ENCODE peak calls at places on chromosomes 1 and 21, in ten cellular contexts. A is IMR-90, W is Peyer's patch, S is retinal pigment epithelial cell, X is WERI-Rb-1, E is ovary, T is lower lobe of right lung, O is cardiac fibroblast, D is aorta, V is upper lobe of right lung. C is an unnamed sample.

GRCh38 chr1:45325816-45326506 is 734 bp upstream of the HPDL start:
- DNase-seq in A (no peak), W (no peak), S (no peak), X (no peak), E (no peak), T (no peak), O (no peak), D (no peak), V (no peak), C (no peak)

GRCh38 chr1:27868932-27869718 is 3.2 kb upstream of the THEMIS2 start:
- DNase-seq in A (no peak), W (peak), S (no peak), X (no peak), E (no peak), T (no peak), O (no peak), D (no peak), V (peak), C (peak)

GRCh38 chr1:14055442-14056225 is 355.6 kb downstream of the PRDM2 start:
- DNase-seq in A (no peak), W (no peak), S (peak), X (no peak), E (no peak), T (no peak), O (peak), D (no peak), V (no peak), C (no peak)

GRCh38 chr1:156693858-156694562 is 11.4 kb downstream of the CRABP2 start:
- DNase-seq in A (no peak), W (no peak), S (no peak), X (peak), E (no peak), T (no peak), O (no peak), D (no peak), V (no peak), C (peak)

GRCh38 chr1:162081316-162081715 is 11.8 kb downstream of the NOS1AP start:
- DNase-seq in A (no peak), W (no peak), S (peak), X (no peak), E (no peak), T (no peak), O (no peak), D (peak), V (no peak), C (no peak)

GRCh38 chr1:211335507-211336157 is 9.0 kb downstream of the TRAF5 start:
- DNase-seq in A (no peak), W (no peak), S (no peak), X (no peak), E (no peak), T (no peak), O (no peak), D (no peak), V (no peak), C (peak)

GRCh38 chr1:70438529-70438928 is 27.5 kb downstream of the CTH start:
- DNase-seq in A (peak), W (no peak), S (no peak), X (no peak), E (no peak), T (no peak), O (no peak), D (no peak), V (no peak), C (no peak)

GRCh38 chr1:170805957-170806662 is 129.2 kb upstream of the MROH9 start:
- DNase-seq in A (peak), W (no peak), S (peak), X (no peak), E (no peak), T (no peak), O (no peak), D (peak), V (no peak), C (no peak)

GRCh38 chr1:100538935-100539835 is 1.2 kb downstream of the GPR88 start:
- DNase-seq in A (peak), W (no peak), S (no peak), X (peak), E (peak), T (peak), O (peak), D (peak), V (peak), C (no peak)

GRCh38 chr1:236083650-236084385 is 18.9 kb upstream of the NID1 start:
- DNase-seq in A (peak), W (no peak), S (no peak), X (peak), E (no peak), T (no peak), O (peak), D (no peak), V (no peak), C (no peak)

GRCh38 chr1:17596651-17597509 is 57.4 kb downstream of the ARHGEF10L start:
- DNase-seq in A (no peak), W (peak), S (no peak), X (peak), E (no peak), T (no peak), O (no peak), D (no peak), V (peak), C (peak)

GRCh38 chr1:40389871-40390560 is 16.5 kb downstream of the SMAP2 start:
- DNase-seq in A (peak), W (no peak), S (no peak), X (no peak), E (no peak), T (no peak), O (peak), D (no peak), V (no peak), C (no peak)

GRCh38 chr1:19704247-19705113 is 39.8 kb downstream of the HTR6 start:
- DNase-seq in A (peak), W (peak), S (peak), X (peak), E (peak), T (peak), O (peak), D (peak), V (peak), C (peak)

GRCh38 chr1:31063636-31064035 is 1.9 kb downstream of the PUM1 start:
- DNase-seq in A (peak), W (no peak), S (no peak), X (no peak), E (no peak), T (no peak), O (peak), D (no peak), V (no peak), C (no peak)

GRCh38 chr1:178682886-178683285 is 42.2 kb upstream of the RALGPS2 start:
- DNase-seq in A (no peak), W (no peak), S (no peak), X (no peak), E (no peak), T (no peak), O (no peak), D (no peak), V (no peak), C (no peak)

GRCh38 chr1:183710734-183711133 is 57.6 kb upstream of the APOBEC4 start:
- DNase-seq in A (no peak), W (no peak), S (no peak), X (no peak), E (no peak), T (no peak), O (no peak), D (no peak), V (no peak), C (no peak)

GRCh38 chr1:229156819-229157218 is 114.1 kb upstream of the RAB4A start:
- DNase-seq in A (no peak), W (no peak), S (no peak), X (peak), E (no peak), T (no peak), O (peak), D (no peak), V (no peak), C (peak)

GRCh38 chr1:225645194-225645593 is 7.7 kb downstream of the ENAH start:
- DNase-seq in A (no peak), W (no peak), S (no peak), X (no peak), E (no peak), T (no peak), O (no peak), D (no peak), V (no peak), C (no peak)

GRCh38 chr21:45227735-45228134 is 60.0 kb downstream of the POFUT2 start:
- DNase-seq in A (no peak), W (no peak), S (no peak), X (no peak), E (no peak), T (no peak), O (no peak), D (no peak), V (no peak), C (no peak)

GRCh38 chr1:3560199-3560955 is 50.9 kb downstream of the MEGF6 start:
- DNase-seq in A (no peak), W (no peak), S (no peak), X (no peak), E (no peak), T (no peak), O (no peak), D (no peak), V (no peak), C (no peak)

GRCh38 chr1:210624722-210625121 is 296.0 kb downstream of the HHAT start:
- DNase-seq in A (no peak), W (no peak), S (no peak), X (no peak), E (no peak), T (no peak), O (no peak), D (no peak), V (no peak), C (no peak)

GRCh38 chr21:38355992-38356781 is 99.4 kb downstream of the KCNJ15 start:
- DNase-seq in A (peak), W (peak), S (no peak), X (peak), E (peak), T (peak), O (peak), D (peak), V (peak), C (peak)

GRCh38 chr1:169312084-169312954 is 55.3 kb downstream of the NME7 start:
- DNase-seq in A (peak), W (no peak), S (peak), X (no peak), E (no peak), T (no peak), O (peak), D (no peak), V (no peak), C (no peak)

GRCh38 chr1:107344268-107344667 is 203.4 kb downstream of the NTNG1 start:
- DNase-seq in A (no peak), W (no peak), S (no peak), X (no peak), E (no peak), T (no peak), O (no peak), D (no peak), V (no peak), C (no peak)

GRCh38 chr1:241161188-241161689 is 195.8 kb downstream of the RGS7 start:
- DNase-seq in A (no peak), W (no peak), S (no peak), X (no peak), E (no peak), T (no peak), O (no peak), D (no peak), V (no peak), C (no peak)

GRCh38 chr21:15298306-15298705 is 233.5 kb upstream of the NRIP1 start:
- DNase-seq in A (no peak), W (no peak), S (no peak), X (no peak), E (no peak), T (no peak), O (no peak), D (no peak), V (no peak), C (no peak)

GRCh38 chr1:160007577-160008200 is 24.1 kb downstream of the PIGM start:
- DNase-seq in A (peak), W (no peak), S (no peak), X (no peak), E (no peak), T (no peak), O (peak), D (no peak), V (no peak), C (no peak)

GRCh38 chr1:175313672-175314225 is 121.2 kb upstream of the KIAA0040 start:
- DNase-seq in A (no peak), W (no peak), S (no peak), X (no peak), E (no peak), T (no peak), O (no peak), D (no peak), V (no peak), C (no peak)

GRCh38 chr21:38467911-38468310 is 30.4 kb downstream of the ERG start:
- DNase-seq in A (no peak), W (no peak), S (no peak), X (peak), E (no peak), T (no peak), O (no peak), D (no peak), V (no peak), C (no peak)

GRCh38 chr1:64983110-64983509 is 16.8 kb upstream of the JAK1 start:
- DNase-seq in A (peak), W (no peak), S (peak), X (no peak), E (no peak), T (no peak), O (peak), D (no peak), V (no peak), C (no peak)

GRCh38 chr1:52727114-52727586 is 897 bp downstream of the ZYG11B start:
- DNase-seq in A (no peak), W (no peak), S (no peak), X (no peak), E (no peak), T (no peak), O (peak), D (no peak), V (no peak), C (peak)

GRCh38 chr1:25991937-25992688 is 5.8 kb downstream of the PAFAH2 start:
- DNase-seq in A (peak), W (no peak), S (no peak), X (no peak), E (no peak), T (no peak), O (peak), D (no peak), V (no peak), C (no peak)

GRCh38 chr1:25989440-25989839 is 8.4 kb downstream of the PAFAH2 start:
- DNase-seq in A (no peak), W (no peak), S (no peak), X (no peak), E (no peak), T (no peak), O (no peak), D (no peak), V (no peak), C (no peak)

GRCh38 chr1:25992689-25993146 is 5.1 kb downstream of the PAFAH2 start:
- DNase-seq in A (no peak), W (no peak), S (no peak), X (no peak), E (no peak), T (no peak), O (no peak), D (no peak), V (no peak), C (no peak)

GRCh38 chr1:25990702-25991395 is 7.0 kb downstream of the PAFAH2 start:
- DNase-seq in A (no peak), W (no peak), S (no peak), X (no peak), E (no peak), T (no peak), O (no peak), D (no peak), V (no peak), C (no peak)

DNA sequence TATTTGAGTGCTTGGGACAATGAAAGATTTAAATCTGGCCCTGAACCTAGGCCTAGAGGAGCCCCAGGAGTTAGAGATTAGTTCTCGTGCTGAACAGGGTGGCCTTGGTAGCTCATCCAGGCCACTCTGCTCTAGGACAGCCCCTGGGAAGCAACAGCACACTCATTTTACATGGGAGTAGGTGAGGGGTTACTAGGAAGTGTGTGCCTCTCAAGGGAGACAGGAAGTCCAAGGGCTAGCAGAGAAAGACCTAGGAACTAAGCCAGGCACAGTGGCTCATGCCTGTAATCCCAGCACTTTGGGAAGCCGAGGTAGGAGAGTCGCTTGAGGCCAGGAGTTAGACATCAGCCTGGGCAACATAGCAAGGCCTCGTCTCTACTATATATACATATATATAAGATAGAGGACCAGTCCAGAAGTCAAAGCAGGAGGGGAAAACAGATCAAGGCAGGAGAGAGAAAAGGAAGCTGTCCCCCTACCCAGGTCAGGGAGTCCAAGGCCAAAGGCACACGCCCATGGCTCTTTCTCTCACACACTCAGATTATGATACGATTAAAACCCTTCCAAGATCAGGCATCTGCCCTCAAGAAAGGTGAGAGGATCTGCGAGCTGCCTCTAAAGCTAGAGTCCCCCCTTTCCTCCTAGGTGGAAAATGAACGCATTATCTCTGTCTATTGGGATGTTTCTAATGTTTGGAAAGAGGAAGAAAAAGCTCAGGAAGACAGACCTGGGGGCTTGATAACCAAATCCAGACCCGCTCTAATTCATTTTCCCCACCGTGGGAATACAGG is 7.8 kb downstream of the PAFAH2 start:
- DNase-seq in A (peak), W (no peak), S (no peak), X (peak), E (no peak), T (no peak), O (no peak), D (no peak), V (no peak), C (no peak)
- H3K4me3 ChIP-seq in A (no peak), W (peak), S (no peak), X (peak), E (no peak), T (peak), O (no peak), D (no peak), V (peak), C (no peak)

DNA sequence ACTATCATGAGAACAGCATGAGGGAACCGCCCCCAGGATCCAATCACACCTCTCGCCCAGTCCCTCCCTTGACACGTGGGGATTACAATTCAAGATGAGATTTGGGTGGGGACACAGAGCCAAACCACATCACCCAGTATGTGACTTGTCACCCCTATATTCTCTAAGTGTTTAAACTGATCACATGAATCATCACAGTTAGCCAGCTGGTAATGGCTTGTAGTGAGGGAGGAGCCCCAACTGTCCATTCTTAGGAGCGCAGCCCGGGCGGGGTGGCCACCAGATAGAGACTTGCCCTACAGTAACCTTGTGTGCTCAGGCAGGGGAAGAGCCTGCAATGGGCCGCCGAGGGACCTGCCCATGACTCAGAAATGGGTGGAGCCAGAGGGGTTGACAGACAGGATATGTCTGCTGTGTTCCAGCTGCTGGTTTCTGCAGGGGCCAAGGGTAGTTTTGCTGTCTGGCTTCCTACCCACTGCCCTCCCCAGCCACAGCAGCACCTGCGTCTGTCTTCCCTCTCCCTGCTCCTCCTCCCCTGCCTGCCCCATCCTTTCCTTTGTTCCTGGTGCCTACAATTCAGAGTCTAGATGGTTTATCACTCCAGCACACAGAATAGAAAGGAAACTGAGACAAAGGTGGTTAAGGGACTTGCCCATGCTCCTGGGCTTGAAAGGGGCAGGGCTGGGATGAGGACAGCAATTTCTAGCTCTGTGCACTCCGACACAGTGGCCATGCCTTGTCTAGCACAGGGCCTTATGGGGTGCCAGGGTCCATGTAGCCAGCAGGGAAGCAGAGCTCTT is 9.2 kb downstream of the ABCG1 start:
- DNase-seq in A (peak), W (peak), S (no peak), X (peak), E (no peak), T (peak), O (peak), D (peak), V (peak), C (peak)
- H3K4me3 ChIP-seq in A (no peak), W (no peak), S (no peak), X (no peak), E (no peak), T (peak), O (no peak), D (no peak), V (no peak), C (no peak)

DNA sequence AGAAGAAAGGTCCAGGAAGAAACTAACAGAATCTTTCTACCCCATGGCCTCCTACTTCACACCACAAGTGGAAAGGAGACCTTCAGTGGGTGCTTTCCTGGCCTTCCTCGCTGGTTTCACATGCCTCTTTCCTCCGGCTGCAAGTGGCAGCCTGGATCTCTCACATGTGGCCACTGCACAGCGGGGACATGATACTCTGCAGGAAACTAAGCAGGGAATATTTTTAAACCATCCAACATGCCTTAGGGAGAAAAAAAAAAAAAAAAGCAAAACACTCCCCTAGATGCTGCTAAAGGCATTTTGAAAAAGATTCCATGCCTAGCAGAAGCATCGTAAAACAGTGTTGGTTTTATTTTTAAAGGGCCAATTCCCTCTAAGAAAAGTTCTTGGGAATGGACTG is 12.1 kb upstream of the GJA5 start:
- DNase-seq in A (no peak), W (no peak), S (no peak), X (no peak), E (no peak), T (no peak), O (no peak), D (no peak), V (no peak), C (no peak)
- H3K4me3 ChIP-seq in A (no peak), W (no peak), S (no peak), X (no peak), E (no peak), T (peak), O (no peak), D (peak), V (peak), C (no peak)

GRCh38 chr1:15196807-15197530 is 43.4 kb downstream of the TMEM51 start:
- DNase-seq in A (no peak), W (peak), S (no peak), X (no peak), E (no peak), T (no peak), O (no peak), D (no peak), V (no peak), C (peak)
- H3K4me3 ChIP-seq in A (no peak), W (no peak), S (no peak), X (no peak), E (no peak), T (no peak), O (no peak), D (no peak), V (no peak), C (no peak)